ENCODE peak calls at places on chromosomes 6 and 20, in seven cellular contexts. L is HCT116; X is kidney epithelial cell; Q is endothelial cell of umbilical vein; U is Peyer's patch; C is CD8-positive, alpha-beta T cell; D is gastrocnemius medialis. A is an unnamed sample.

GRCh38 chr6:15148356-15149058 is 97.4 kb upstream of the JARID2 start:
- DNase-seq in L (no peak), X (peak), Q (no peak), U (no peak), C (no peak), D (no peak), A (no peak)

GRCh38 chr20:9516658-9516987 is 2.2 kb downstream of the LAMP5 start:
- DNase-seq in L (no peak), X (no peak), Q (no peak), U (no peak), C (no peak), D (no peak), A (no peak)

GRCh38 chr20:17790308-17790707 is 90.5 kb downstream of the BANF2 start:
- DNase-seq in L (no peak), X (no peak), Q (no peak), U (no peak), C (no peak), D (no peak), A (no peak)

GRCh38 chr20:23078351-23078993 is 7.7 kb downstream of the CD93 start:
- DNase-seq in L (no peak), X (no peak), Q (peak), U (no peak), C (no peak), D (no peak), A (no peak)

GRCh38 chr6:408599-409102 is 17.1 kb downstream of the IRF4 start:
- DNase-seq in L (peak), X (no peak), Q (peak), U (no peak), C (no peak), D (no peak), A (no peak)

GRCh38 chr6:131669891-131670290 is 31.3 kb downstream of the OR2A4 start:
- DNase-seq in L (no peak), X (no peak), Q (peak), U (no peak), C (no peak), D (no peak), A (no peak)

GRCh38 chr20:32263398-32263954 is 14.0 kb upstream of the KIF3B start:
- DNase-seq in L (no peak), X (no peak), Q (no peak), U (no peak), C (no peak), D (no peak), A (no peak)

GRCh38 chr20:49381558-49382493 is 100.6 kb downstream of the KCNB1 start:
- DNase-seq in L (peak), X (no peak), Q (no peak), U (peak), C (no peak), D (peak), A (no peak)

GRCh38 chr6:38262041-38262440 is 377.7 kb downstream of the BTBD9 start:
- DNase-seq in L (no peak), X (peak), Q (peak), U (no peak), C (no peak), D (peak), A (no peak)

GRCh38 chr6:36368421-36368820 is 19.0 kb downstream of the ETV7 start:
- DNase-seq in L (no peak), X (no peak), Q (no peak), U (no peak), C (no peak), D (no peak), A (no peak)

GRCh38 chr20:35640724-35641123 is 24.0 kb downstream of the CPNE1 start:
- DNase-seq in L (no peak), X (no peak), Q (no peak), U (no peak), C (no peak), D (no peak), A (no peak)

DNA sequence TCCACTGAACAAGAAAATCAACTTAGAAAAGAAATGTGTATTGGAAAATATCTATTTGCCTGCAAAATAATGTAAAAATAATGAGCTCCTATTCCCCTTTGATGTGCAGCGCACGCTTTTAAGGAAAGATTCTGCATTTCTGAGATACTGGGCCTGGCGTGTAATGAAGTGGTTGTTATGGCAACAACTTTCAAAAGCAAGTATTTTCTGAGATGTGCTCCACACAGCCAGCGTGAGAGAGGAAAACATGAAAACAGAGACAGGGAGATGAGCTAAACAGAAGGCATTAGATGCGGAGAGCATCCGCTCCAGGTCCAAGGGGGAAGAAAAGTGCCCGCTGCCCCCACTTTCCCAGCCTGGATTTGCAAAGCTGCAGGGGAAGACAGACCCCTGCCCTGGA is 39.1 kb upstream of the GTSF1L start:
- DNase-seq in L (no peak), X (no peak), Q (no peak), U (no peak), C (no peak), D (no peak), A (no peak)
- TF ChIP-seq CTCF in L (no peak), X (no peak), Q (no peak), U (no peak), C (no peak), D (no peak), A (no peak)

GRCh38 chr6:144675231-144675861 is 390.2 kb downstream of the UTRN start:
- DNase-seq in L (no peak), X (peak), Q (peak), U (no peak), C (no peak), D (peak), A (peak)

GRCh38 chr6:144678844-144679243 is 393.7 kb downstream of the UTRN start:
- DNase-seq in L (no peak), X (no peak), Q (peak), U (no peak), C (no peak), D (no peak), A (no peak)

DNA sequence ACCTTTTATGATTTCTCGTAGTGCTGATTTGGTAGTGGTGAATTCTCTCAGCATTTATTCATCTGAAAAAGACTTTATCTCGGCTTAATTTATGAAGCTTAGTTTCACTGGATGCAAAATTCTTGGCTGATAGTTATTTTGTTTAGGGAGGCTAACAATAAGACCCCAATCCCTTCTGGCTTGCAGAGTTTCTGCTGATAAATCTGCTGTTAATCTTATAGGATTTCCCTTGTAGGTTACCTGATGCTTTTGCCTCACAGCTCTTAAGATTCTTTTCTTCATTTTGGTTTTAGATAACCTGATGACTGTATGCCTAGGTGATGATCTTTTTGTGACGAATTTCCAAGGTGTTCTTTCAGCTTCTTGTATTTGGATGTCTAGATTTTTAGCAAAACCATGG is 388.7 kb downstream of the UTRN start:
- DNase-seq in L (no peak), X (no peak), Q (no peak), U (no peak), C (no peak), D (no peak), A (no peak)
- H3K4me3 ChIP-seq in L (no peak), X (no peak), Q (no peak), U (no peak), C (no peak), D (no peak), A (no peak)

GRCh38 chr6:27810768-27811298 is 101.4 kb downstream of the OR2B2 start:
- DNase-seq in L (no peak), X (no peak), Q (peak), U (no peak), C (no peak), D (no peak), A (no peak)

GRCh38 chr6:27811383-27811782 is 100.8 kb downstream of the OR2B2 start:
- DNase-seq in L (no peak), X (no peak), Q (no peak), U (no peak), C (no peak), D (no peak), A (no peak)

GRCh38 chr6:27809067-27809938 is 102.9 kb downstream of the OR2B2 start:
- DNase-seq in L (no peak), X (no peak), Q (no peak), U (no peak), C (no peak), D (no peak), A (no peak)

GRCh38 chr6:27812078-27812804 is 100.0 kb downstream of the OR2B2 start:
- DNase-seq in L (no peak), X (no peak), Q (no peak), U (no peak), C (no peak), D (no peak), A (no peak)

DNA sequence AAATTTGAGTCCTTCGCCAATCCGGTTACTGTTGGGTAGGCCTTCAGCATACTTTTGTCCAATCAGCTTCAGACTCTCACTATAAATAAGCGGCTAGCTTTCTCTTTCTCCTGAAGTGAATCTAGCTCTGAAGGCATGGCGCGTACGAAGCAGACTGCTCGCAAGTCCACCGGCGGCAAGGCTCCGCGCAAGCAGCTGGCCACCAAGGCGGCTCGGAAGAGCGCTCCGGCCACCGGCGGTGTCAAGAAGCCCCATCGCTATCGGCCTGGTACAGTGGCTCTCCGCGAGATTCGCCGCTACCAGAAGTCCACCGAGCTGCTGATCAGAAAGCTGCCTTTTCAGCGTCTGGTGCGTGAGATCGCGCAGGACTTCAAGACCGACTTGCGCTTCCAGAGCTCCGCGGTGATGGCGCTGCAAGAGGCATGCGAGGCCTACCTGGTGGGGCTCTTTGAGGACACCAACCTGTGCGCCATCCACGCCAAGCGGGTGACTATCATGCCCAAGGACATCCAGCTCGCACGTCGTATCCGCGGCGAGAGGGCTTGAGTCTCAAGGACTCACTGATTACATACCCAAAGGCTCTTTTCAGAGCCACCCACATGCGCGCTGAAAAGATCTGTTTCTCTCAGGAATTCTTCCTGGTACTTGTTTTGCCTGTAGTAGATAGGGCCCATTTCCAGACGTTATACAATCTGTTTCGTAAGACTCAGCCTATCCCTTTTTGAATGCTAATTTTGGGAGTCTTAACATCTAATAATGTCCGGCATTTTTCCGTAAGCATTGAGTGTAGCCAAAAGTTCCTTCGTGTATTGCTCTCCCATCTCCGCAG is 102.0 kb downstream of the OR2B2 start:
- DNase-seq in L (peak), X (peak), Q (peak), U (peak), C (peak), D (peak), A (peak)
- TF ChIP-seq CTCF in L (no peak), X (no peak), Q (peak), U (no peak), C (no peak), D (no peak), A (no peak)

GRCh38 chr6:137211910-137212309 is 7.3 kb downstream of the IFNGR1 start:
- DNase-seq in L (no peak), X (no peak), Q (no peak), U (no peak), C (no peak), D (no peak), A (no peak)
- H3K4me3 ChIP-seq in L (no peak), X (no peak), Q (no peak), U (no peak), C (no peak), D (no peak), A (no peak)